ENCODE peak calls at places on chromosomes 4 and X, in seven cellular contexts. U is T47D; V is GM20000; T is SIG-M5; L is tibial nerve; K is EH; X is activated naive CD4-positive, alpha-beta T cell. D is an unnamed sample.

GRCh38 chrX:115234220-115234557 is 293 bp upstream of the LRCH2 start:
- DNase-seq in U (no peak), V (no peak), T (no peak), L (no peak), K (no peak), X (no peak), D (no peak)

GRCh38 chr4:76442807-76443206 is 7.8 kb downstream of the SHROOM3 start:
- DNase-seq in U (peak), V (no peak), T (no peak), L (no peak), K (no peak), X (no peak), D (no peak)

GRCh38 chr4:163536101-163536500 is 41.6 kb downstream of the TMA16 start:
- DNase-seq in U (no peak), V (no peak), T (no peak), L (no peak), K (no peak), X (no peak), D (no peak)

GRCh38 chr4:14863420-14864364 is 138.6 kb upstream of the CPEB2 start:
- DNase-seq in U (no peak), V (no peak), T (no peak), L (no peak), K (no peak), X (no peak), D (peak)

GRCh38 chr4:81380364-81380853 is 91.3 kb downstream of the RASGEF1B start:
- DNase-seq in U (no peak), V (no peak), T (no peak), L (no peak), K (no peak), X (no peak), D (no peak)

GRCh38 chrX:17788439-17788838 is 51.1 kb downstream of the SCML1 start:
- DNase-seq in U (peak), V (peak), T (no peak), L (peak), K (peak), X (peak), D (peak)

GRCh38 chrX:30713061-30713525 is 59.9 kb downstream of the GK start:
- DNase-seq in U (peak), V (peak), T (no peak), L (peak), K (peak), X (no peak), D (peak)

GRCh38 chrX:134670241-134670811 is 12.1 kb upstream of the PLAC1 start:
- DNase-seq in U (peak), V (no peak), T (no peak), L (no peak), K (peak), X (no peak), D (peak)

GRCh38 chr4:10084651-10085320 is 31.8 kb downstream of the WDR1 start:
- DNase-seq in U (no peak), V (no peak), T (no peak), L (no peak), K (no peak), X (no peak), D (no peak)

GRCh38 chr4:87037921-87038320 is 103.1 kb downstream of the AFF1 start:
- DNase-seq in U (no peak), V (no peak), T (no peak), L (no peak), K (no peak), X (no peak), D (peak)

GRCh38 chr4:13548059-13548983 is 4.0 kb upstream of the NKX3-2 start:
- DNase-seq in U (peak), V (peak), T (no peak), L (no peak), K (no peak), X (no peak), D (peak)

GRCh38 chr4:112058433-112058832 is 86.8 kb upstream of the FAM241A start:
- DNase-seq in U (no peak), V (no peak), T (no peak), L (no peak), K (peak), X (no peak), D (peak)

GRCh38 chr4:27602172-27602571 is 741.5 kb downstream of the STIM2 start:
- DNase-seq in U (no peak), V (no peak), T (no peak), L (no peak), K (no peak), X (no peak), D (no peak)

GRCh38 chr4:4228356-4228668 is 1.6 kb upstream of the OTOP1 start:
- DNase-seq in U (no peak), V (no peak), T (no peak), L (no peak), K (no peak), X (no peak), D (no peak)

GRCh38 chr4:145423017-145423708 is 58.5 kb upstream of the SMAD1 start:
- DNase-seq in U (no peak), V (no peak), T (no peak), L (no peak), K (no peak), X (no peak), D (peak)

GRCh38 chr4:7323872-7324650 is 110.7 kb downstream of the PSAPL1 start:
- DNase-seq in U (no peak), V (no peak), T (no peak), L (no peak), K (no peak), X (no peak), D (no peak)

GRCh38 chrX:57587607-57588006 is 4.2 kb upstream of the ZXDB start:
- DNase-seq in U (no peak), V (no peak), T (no peak), L (no peak), K (no peak), X (no peak), D (no peak)

GRCh38 chrX:16882188-16882587 is 12.0 kb upstream of the RBBP7 start:
- DNase-seq in U (peak), V (no peak), T (no peak), L (no peak), K (peak), X (no peak), D (peak)